ENCODE peak calls at places on chromosome 11, in five cellular contexts. One of them, this sample, is unnamed.

GRCh38 chr11:24738972-24739371 is 242.1 kb downstream of the LUZP2 start:
- DNase-seq in PC-9: no peak
- DNase-seq in HCT116: no peak
- DNase-seq in stimulated activated CD8-positive, alpha-beta memory T cell treated with anti-CD3 and anti-CD28 coated beads, Interleukin-15, amount 100 ng/mL, for 4 hours: no peak
- DNase-seq in activated T-helper 1 cell treated with anti-CD3 and anti-CD28 coated beads, Interleukin-12 subunit alpha, Interleukin-12 subunit beta, Interleukin-2, Interleukin-4 antibody, amounts not matched to agents 30 ng/mL and 10 ng/mL and 1 ng/mL, durations not matched to agents 14 hours and 24 hours and 36 hours: no peak
- DNase-seq in this sample: no peak

GRCh38 chr11:67136156-67136555 is 17.1 kb downstream of the KDM2A start:
- DNase-seq in PC-9: no peak
- DNase-seq in HCT116: no peak
- DNase-seq in activated T-helper 1 cell treated with anti-CD3 and anti-CD28 coated beads, Interleukin-12 subunit alpha, Interleukin-12 subunit beta, Interleukin-2, Interleukin-4 antibody, amounts not matched to agents 30 ng/mL and 10 ng/mL and 1 ng/mL, durations not matched to agents 14 hours and 24 hours and 36 hours: no peak
- DNase-seq in stimulated activated CD8-positive, alpha-beta memory T cell treated with anti-CD3 and anti-CD28 coated beads, Interleukin-15, amount 100 ng/mL, for 4 hours: no peak
- DNase-seq in this sample: no peak

GRCh38 chr11:117572671-117573070 is 224.3 kb downstream of the DSCAML1 start:
- DNase-seq in stimulated activated CD8-positive, alpha-beta memory T cell treated with anti-CD3 and anti-CD28 coated beads, Interleukin-15, amount 100 ng/mL, for 4 hours: no peak
- DNase-seq in PC-9: no peak
- DNase-seq in activated T-helper 1 cell treated with anti-CD3 and anti-CD28 coated beads, Interleukin-12 subunit alpha, Interleukin-12 subunit beta, Interleukin-2, Interleukin-4 antibody, amounts not matched to agents 30 ng/mL and 10 ng/mL and 1 ng/mL, durations not matched to agents 14 hours and 24 hours and 36 hours: no peak
- DNase-seq in HCT116: no peak
- DNase-seq in this sample: no peak

GRCh38 chr11:110712643-110713468 is 619 bp upstream of the ARHGAP20 start:
- DNase-seq in PC-9: no peak
- DNase-seq in HCT116: no peak
- DNase-seq in activated T-helper 1 cell treated with anti-CD3 and anti-CD28 coated beads, Interleukin-12 subunit alpha, Interleukin-12 subunit beta, Interleukin-2, Interleukin-4 antibody, amounts not matched to agents 30 ng/mL and 10 ng/mL and 1 ng/mL, durations not matched to agents 14 hours and 24 hours and 36 hours: no peak
- DNase-seq in stimulated activated CD8-positive, alpha-beta memory T cell treated with anti-CD3 and anti-CD28 coated beads, Interleukin-15, amount 100 ng/mL, for 4 hours: no peak
- DNase-seq in this sample: no peak

GRCh38 chr11:60947666-60948065 is 4.3 kb downstream of the SLC15A3 start:
- DNase-seq in HCT116: no peak
- DNase-seq in stimulated activated CD8-positive, alpha-beta memory T cell treated with anti-CD3 and anti-CD28 coated beads, Interleukin-15, amount 100 ng/mL, for 4 hours: no peak
- DNase-seq in PC-9: no peak
- DNase-seq in activated T-helper 1 cell treated with anti-CD3 and anti-CD28 coated beads, Interleukin-12 subunit alpha, Interleukin-12 subunit beta, Interleukin-2, Interleukin-4 antibody, amounts not matched to agents 30 ng/mL and 10 ng/mL and 1 ng/mL, durations not matched to agents 14 hours and 24 hours and 36 hours: no peak
- DNase-seq in this sample: no peak

GRCh38 chr11:124880958-124881357 is 15.7 kb downstream of the ROBO3 start:
- DNase-seq in PC-9: no peak
- DNase-seq in HCT116: no peak
- DNase-seq in activated T-helper 1 cell treated with anti-CD3 and anti-CD28 coated beads, Interleukin-12 subunit alpha, Interleukin-12 subunit beta, Interleukin-2, Interleukin-4 antibody, amounts not matched to agents 30 ng/mL and 10 ng/mL and 1 ng/mL, durations not matched to agents 14 hours and 24 hours and 36 hours: no peak
- DNase-seq in stimulated activated CD8-positive, alpha-beta memory T cell treated with anti-CD3 and anti-CD28 coated beads, Interleukin-15, amount 100 ng/mL, for 4 hours: no peak
- DNase-seq in this sample: no peak

GRCh38 chr11:34243620-34244493 is 114.0 kb downstream of the ABTB2 start:
- DNase-seq in stimulated activated CD8-positive, alpha-beta memory T cell treated with anti-CD3 and anti-CD28 coated beads, Interleukin-15, amount 100 ng/mL, for 4 hours: no peak
- DNase-seq in HCT116: peak; percentile 71
- DNase-seq in activated T-helper 1 cell treated with anti-CD3 and anti-CD28 coated beads, Interleukin-12 subunit alpha, Interleukin-12 subunit beta, Interleukin-2, Interleukin-4 antibody, amounts not matched to agents 30 ng/mL and 10 ng/mL and 1 ng/mL, durations not matched to agents 14 hours and 24 hours and 36 hours: peak; percentile 36
- DNase-seq in PC-9: peak; percentile 95
- DNase-seq in this sample: peak; percentile 81

GRCh38 chr11:126956664-126957063 is 43.9 kb downstream of the KIRREL3 start:
- DNase-seq in stimulated activated CD8-positive, alpha-beta memory T cell treated with anti-CD3 and anti-CD28 coated beads, Interleukin-15, amount 100 ng/mL, for 4 hours: no peak
- DNase-seq in activated T-helper 1 cell treated with anti-CD3 and anti-CD28 coated beads, Interleukin-12 subunit alpha, Interleukin-12 subunit beta, Interleukin-2, Interleukin-4 antibody, amounts not matched to agents 30 ng/mL and 10 ng/mL and 1 ng/mL, durations not matched to agents 14 hours and 24 hours and 36 hours: no peak
- DNase-seq in HCT116: no peak
- DNase-seq in PC-9: no peak
- DNase-seq in this sample: no peak

GRCh38 chr11:62033191-62034044 is 66.0 kb upstream of the FTH1 start:
- DNase-seq in stimulated activated CD8-positive, alpha-beta memory T cell treated with anti-CD3 and anti-CD28 coated beads, Interleukin-15, amount 100 ng/mL, for 4 hours: no peak
- DNase-seq in activated T-helper 1 cell treated with anti-CD3 and anti-CD28 coated beads, Interleukin-12 subunit alpha, Interleukin-12 subunit beta, Interleukin-2, Interleukin-4 antibody, amounts not matched to agents 30 ng/mL and 10 ng/mL and 1 ng/mL, durations not matched to agents 14 hours and 24 hours and 36 hours: no peak
- DNase-seq in PC-9: peak; percentile 87
- DNase-seq in HCT116: peak; percentile 59
- DNase-seq in this sample: peak; percentile 13

GRCh38 chr11:26846222-26846621 is 124.4 kb upstream of the SLC5A12 start:
- DNase-seq in HCT116: no peak
- DNase-seq in PC-9: no peak
- DNase-seq in stimulated activated CD8-positive, alpha-beta memory T cell treated with anti-CD3 and anti-CD28 coated beads, Interleukin-15, amount 100 ng/mL, for 4 hours: no peak
- DNase-seq in activated T-helper 1 cell treated with anti-CD3 and anti-CD28 coated beads, Interleukin-12 subunit alpha, Interleukin-12 subunit beta, Interleukin-2, Interleukin-4 antibody, amounts not matched to agents 30 ng/mL and 10 ng/mL and 1 ng/mL, durations not matched to agents 14 hours and 24 hours and 36 hours: no peak
- DNase-seq in this sample: no peak

GRCh38 chr11:18844753-18845367 is 53.3 kb upstream of the PTPN5 start:
- DNase-seq in activated T-helper 1 cell treated with anti-CD3 and anti-CD28 coated beads, Interleukin-12 subunit alpha, Interleukin-12 subunit beta, Interleukin-2, Interleukin-4 antibody, amounts not matched to agents 30 ng/mL and 10 ng/mL and 1 ng/mL, durations not matched to agents 14 hours and 24 hours and 36 hours: no peak
- DNase-seq in HCT116: peak; percentile 36
- DNase-seq in PC-9: peak; percentile 53
- DNase-seq in stimulated activated CD8-positive, alpha-beta memory T cell treated with anti-CD3 and anti-CD28 coated beads, Interleukin-15, amount 100 ng/mL, for 4 hours: no peak
- DNase-seq in this sample: no peak

GRCh38 chr11:64994318-64994717 is 2.5 kb downstream of the BATF2 start:
- DNase-seq in PC-9: no peak
- DNase-seq in HCT116: no peak
- DNase-seq in stimulated activated CD8-positive, alpha-beta memory T cell treated with anti-CD3 and anti-CD28 coated beads, Interleukin-15, amount 100 ng/mL, for 4 hours: no peak
- DNase-seq in activated T-helper 1 cell treated with anti-CD3 and anti-CD28 coated beads, Interleukin-12 subunit alpha, Interleukin-12 subunit beta, Interleukin-2, Interleukin-4 antibody, amounts not matched to agents 30 ng/mL and 10 ng/mL and 1 ng/mL, durations not matched to agents 14 hours and 24 hours and 36 hours: no peak
- DNase-seq in this sample: no peak

GRCh38 chr11:88552377-88553029 is 215.0 kb upstream of the CTSC start:
- DNase-seq in PC-9: peak; percentile 56
- DNase-seq in HCT116: peak; percentile 48
- DNase-seq in stimulated activated CD8-positive, alpha-beta memory T cell treated with anti-CD3 and anti-CD28 coated beads, Interleukin-15, amount 100 ng/mL, for 4 hours: peak; percentile 6
- DNase-seq in activated T-helper 1 cell treated with anti-CD3 and anti-CD28 coated beads, Interleukin-12 subunit alpha, Interleukin-12 subunit beta, Interleukin-2, Interleukin-4 antibody, amounts not matched to agents 30 ng/mL and 10 ng/mL and 1 ng/mL, durations not matched to agents 14 hours and 24 hours and 36 hours: peak; percentile 37
- DNase-seq in this sample: peak; percentile 65

GRCh38 chr11:37280194-37280593 is 682.2 kb upstream of the RAG2 start:
- DNase-seq in stimulated activated CD8-positive, alpha-beta memory T cell treated with anti-CD3 and anti-CD28 coated beads, Interleukin-15, amount 100 ng/mL, for 4 hours: no peak
- DNase-seq in HCT116: no peak
- DNase-seq in activated T-helper 1 cell treated with anti-CD3 and anti-CD28 coated beads, Interleukin-12 subunit alpha, Interleukin-12 subunit beta, Interleukin-2, Interleukin-4 antibody, amounts not matched to agents 30 ng/mL and 10 ng/mL and 1 ng/mL, durations not matched to agents 14 hours and 24 hours and 36 hours: no peak
- DNase-seq in PC-9: no peak
- DNase-seq in this sample: no peak

GRCh38 chr11:128901655-128902514 is 10.7 kb downstream of the KCNJ5 start:
- DNase-seq in activated T-helper 1 cell treated with anti-CD3 and anti-CD28 coated beads, Interleukin-12 subunit alpha, Interleukin-12 subunit beta, Interleukin-2, Interleukin-4 antibody, amounts not matched to agents 30 ng/mL and 10 ng/mL and 1 ng/mL, durations not matched to agents 14 hours and 24 hours and 36 hours: no peak
- DNase-seq in HCT116: no peak
- DNase-seq in PC-9: no peak
- DNase-seq in stimulated activated CD8-positive, alpha-beta memory T cell treated with anti-CD3 and anti-CD28 coated beads, Interleukin-15, amount 100 ng/mL, for 4 hours: no peak
- DNase-seq in this sample: no peak

GRCh38 chr11:19938866-19939265 is 221.4 kb downstream of the DBX1 start:
- DNase-seq in HCT116: no peak
- DNase-seq in stimulated activated CD8-positive, alpha-beta memory T cell treated with anti-CD3 and anti-CD28 coated beads, Interleukin-15, amount 100 ng/mL, for 4 hours: no peak
- DNase-seq in activated T-helper 1 cell treated with anti-CD3 and anti-CD28 coated beads, Interleukin-12 subunit alpha, Interleukin-12 subunit beta, Interleukin-2, Interleukin-4 antibody, amounts not matched to agents 30 ng/mL and 10 ng/mL and 1 ng/mL, durations not matched to agents 14 hours and 24 hours and 36 hours: no peak
- DNase-seq in PC-9: peak; percentile 93
- DNase-seq in this sample: peak; percentile 51

GRCh38 chr11:74696488-74696887 is 34.7 kb downstream of the CHRDL2 start:
- DNase-seq in HCT116: no peak
- DNase-seq in stimulated activated CD8-positive, alpha-beta memory T cell treated with anti-CD3 and anti-CD28 coated beads, Interleukin-15, amount 100 ng/mL, for 4 hours: no peak
- DNase-seq in PC-9: no peak
- DNase-seq in activated T-helper 1 cell treated with anti-CD3 and anti-CD28 coated beads, Interleukin-12 subunit alpha, Interleukin-12 subunit beta, Interleukin-2, Interleukin-4 antibody, amounts not matched to agents 30 ng/mL and 10 ng/mL and 1 ng/mL, durations not matched to agents 14 hours and 24 hours and 36 hours: no peak
- DNase-seq in this sample: no peak

GRCh38 chr11:129314381-129314780 is 61.3 kb upstream of the BARX2 start:
- DNase-seq in stimulated activated CD8-positive, alpha-beta memory T cell treated with anti-CD3 and anti-CD28 coated beads, Interleukin-15, amount 100 ng/mL, for 4 hours: no peak
- DNase-seq in activated T-helper 1 cell treated with anti-CD3 and anti-CD28 coated beads, Interleukin-12 subunit alpha, Interleukin-12 subunit beta, Interleukin-2, Interleukin-4 antibody, amounts not matched to agents 30 ng/mL and 10 ng/mL and 1 ng/mL, durations not matched to agents 14 hours and 24 hours and 36 hours: no peak
- DNase-seq in HCT116: no peak
- DNase-seq in PC-9: no peak
- DNase-seq in this sample: no peak

GRCh38 chr11:17273668-17274321 is 2.7 kb upstream of the NUCB2 start:
- DNase-seq in stimulated activated CD8-positive, alpha-beta memory T cell treated with anti-CD3 and anti-CD28 coated beads, Interleukin-15, amount 100 ng/mL, for 4 hours: no peak
- DNase-seq in HCT116: no peak
- DNase-seq in activated T-helper 1 cell treated with anti-CD3 and anti-CD28 coated beads, Interleukin-12 subunit alpha, Interleukin-12 subunit beta, Interleukin-2, Interleukin-4 antibody, amounts not matched to agents 30 ng/mL and 10 ng/mL and 1 ng/mL, durations not matched to agents 14 hours and 24 hours and 36 hours: no peak
- DNase-seq in PC-9: peak; percentile 41
- DNase-seq in this sample: no peak

GRCh38 chr11:29432719-29433325 is 584.0 kb downstream of the KCNA4 start:
- DNase-seq in HCT116: peak; percentile 3
- DNase-seq in PC-9: no peak
- DNase-seq in activated T-helper 1 cell treated with anti-CD3 and anti-CD28 coated beads, Interleukin-12 subunit alpha, Interleukin-12 subunit beta, Interleukin-2, Interleukin-4 antibody, amounts not matched to agents 30 ng/mL and 10 ng/mL and 1 ng/mL, durations not matched to agents 14 hours and 24 hours and 36 hours: no peak
- DNase-seq in stimulated activated CD8-positive, alpha-beta memory T cell treated with anti-CD3 and anti-CD28 coated beads, Interleukin-15, amount 100 ng/mL, for 4 hours: no peak
- DNase-seq in this sample: peak; percentile 14

GRCh38 chr11:23311986-23312940 is 452.0 kb upstream of the CCDC179 start:
- DNase-seq in HCT116: no peak
- DNase-seq in PC-9: no peak
- DNase-seq in activated T-helper 1 cell treated with anti-CD3 and anti-CD28 coated beads, Interleukin-12 subunit alpha, Interleukin-12 subunit beta, Interleukin-2, Interleukin-4 antibody, amounts not matched to agents 30 ng/mL and 10 ng/mL and 1 ng/mL, durations not matched to agents 14 hours and 24 hours and 36 hours: no peak
- DNase-seq in stimulated activated CD8-positive, alpha-beta memory T cell treated with anti-CD3 and anti-CD28 coated beads, Interleukin-15, amount 100 ng/mL, for 4 hours: no peak
- DNase-seq in this sample: no peak

GRCh38 chr11:31915867-31916266 is 104.7 kb upstream of the PAX6 start:
- DNase-seq in activated T-helper 1 cell treated with anti-CD3 and anti-CD28 coated beads, Interleukin-12 subunit alpha, Interleukin-12 subunit beta, Interleukin-2, Interleukin-4 antibody, amounts not matched to agents 30 ng/mL and 10 ng/mL and 1 ng/mL, durations not matched to agents 14 hours and 24 hours and 36 hours: no peak
- DNase-seq in HCT116: no peak
- DNase-seq in PC-9: no peak
- DNase-seq in stimulated activated CD8-positive, alpha-beta memory T cell treated with anti-CD3 and anti-CD28 coated beads, Interleukin-15, amount 100 ng/mL, for 4 hours: no peak
- DNase-seq in this sample: no peak

GRCh38 chr11:120079750-120080610 is 57.9 kb downstream of the TRIM29 start:
- DNase-seq in PC-9: no peak
- DNase-seq in activated T-helper 1 cell treated with anti-CD3 and anti-CD28 coated beads, Interleukin-12 subunit alpha, Interleukin-12 subunit beta, Interleukin-2, Interleukin-4 antibody, amounts not matched to agents 30 ng/mL and 10 ng/mL and 1 ng/mL, durations not matched to agents 14 hours and 24 hours and 36 hours: no peak
- DNase-seq in HCT116: no peak
- DNase-seq in stimulated activated CD8-positive, alpha-beta memory T cell treated with anti-CD3 and anti-CD28 coated beads, Interleukin-15, amount 100 ng/mL, for 4 hours: no peak
- DNase-seq in this sample: no peak

GRCh38 chr11:77512092-77512491 is 38.2 kb upstream of the PAK1 start:
- DNase-seq in HCT116: no peak
- DNase-seq in stimulated activated CD8-positive, alpha-beta memory T cell treated with anti-CD3 and anti-CD28 coated beads, Interleukin-15, amount 100 ng/mL, for 4 hours: no peak
- DNase-seq in activated T-helper 1 cell treated with anti-CD3 and anti-CD28 coated beads, Interleukin-12 subunit alpha, Interleukin-12 subunit beta, Interleukin-2, Interleukin-4 antibody, amounts not matched to agents 30 ng/mL and 10 ng/mL and 1 ng/mL, durations not matched to agents 14 hours and 24 hours and 36 hours: no peak
- DNase-seq in PC-9: no peak
- DNase-seq in this sample: no peak

GRCh38 chr11:131763193-131763890 is 392.9 kb downstream of the NTM start:
- DNase-seq in PC-9: no peak
- DNase-seq in stimulated activated CD8-positive, alpha-beta memory T cell treated with anti-CD3 and anti-CD28 coated beads, Interleukin-15, amount 100 ng/mL, for 4 hours: no peak
- DNase-seq in activated T-helper 1 cell treated with anti-CD3 and anti-CD28 coated beads, Interleukin-12 subunit alpha, Interleukin-12 subunit beta, Interleukin-2, Interleukin-4 antibody, amounts not matched to agents 30 ng/mL and 10 ng/mL and 1 ng/mL, durations not matched to agents 14 hours and 24 hours and 36 hours: no peak
- DNase-seq in HCT116: no peak
- DNase-seq in this sample: no peak

GRCh38 chr11:93648168-93648567 is 13.3 kb upstream of the CEP295 start:
- DNase-seq in PC-9: no peak
- DNase-seq in stimulated activated CD8-positive, alpha-beta memory T cell treated with anti-CD3 and anti-CD28 coated beads, Interleukin-15, amount 100 ng/mL, for 4 hours: no peak
- DNase-seq in activated T-helper 1 cell treated with anti-CD3 and anti-CD28 coated beads, Interleukin-12 subunit alpha, Interleukin-12 subunit beta, Interleukin-2, Interleukin-4 antibody, amounts not matched to agents 30 ng/mL and 10 ng/mL and 1 ng/mL, durations not matched to agents 14 hours and 24 hours and 36 hours: no peak
- DNase-seq in HCT116: no peak
- DNase-seq in this sample: no peak

GRCh38 chr11:19666951-19667350 is 45.7 kb upstream of the NAV2 start:
- DNase-seq in PC-9: no peak
- DNase-seq in HCT116: no peak
- DNase-seq in activated T-helper 1 cell treated with anti-CD3 and anti-CD28 coated beads, Interleukin-12 subunit alpha, Interleukin-12 subunit beta, Interleukin-2, Interleukin-4 antibody, amounts not matched to agents 30 ng/mL and 10 ng/mL and 1 ng/mL, durations not matched to agents 14 hours and 24 hours and 36 hours: no peak
- DNase-seq in stimulated activated CD8-positive, alpha-beta memory T cell treated with anti-CD3 and anti-CD28 coated beads, Interleukin-15, amount 100 ng/mL, for 4 hours: no peak
- DNase-seq in this sample: no peak

GRCh38 chr11:106463154-106463553 is 385.7 kb downstream of the AASDHPPT start:
- DNase-seq in HCT116: no peak
- DNase-seq in activated T-helper 1 cell treated with anti-CD3 and anti-CD28 coated beads, Interleukin-12 subunit alpha, Interleukin-12 subunit beta, Interleukin-2, Interleukin-4 antibody, amounts not matched to agents 30 ng/mL and 10 ng/mL and 1 ng/mL, durations not matched to agents 14 hours and 24 hours and 36 hours: no peak
- DNase-seq in PC-9: no peak
- DNase-seq in stimulated activated CD8-positive, alpha-beta memory T cell treated with anti-CD3 and anti-CD28 coated beads, Interleukin-15, amount 100 ng/mL, for 4 hours: no peak
- DNase-seq in this sample: no peak

GRCh38 chr11:69541501-69542313 is 60.2 kb downstream of the LINC01488 start:
- DNase-seq in HCT116: no peak
- DNase-seq in PC-9: no peak
- DNase-seq in stimulated activated CD8-positive, alpha-beta memory T cell treated with anti-CD3 and anti-CD28 coated beads, Interleukin-15, amount 100 ng/mL, for 4 hours: no peak
- DNase-seq in activated T-helper 1 cell treated with anti-CD3 and anti-CD28 coated beads, Interleukin-12 subunit alpha, Interleukin-12 subunit beta, Interleukin-2, Interleukin-4 antibody, amounts not matched to agents 30 ng/mL and 10 ng/mL and 1 ng/mL, durations not matched to agents 14 hours and 24 hours and 36 hours: no peak
- DNase-seq in this sample: peak; percentile 23

GRCh38 chr11:64916040-64916847 is 765 bp downstream of the ATG2A start:
- DNase-seq in stimulated activated CD8-positive, alpha-beta memory T cell treated with anti-CD3 and anti-CD28 coated beads, Interleukin-15, amount 100 ng/mL, for 4 hours: no peak
- DNase-seq in HCT116: no peak
- DNase-seq in activated T-helper 1 cell treated with anti-CD3 and anti-CD28 coated beads, Interleukin-12 subunit alpha, Interleukin-12 subunit beta, Interleukin-2, Interleukin-4 antibody, amounts not matched to agents 30 ng/mL and 10 ng/mL and 1 ng/mL, durations not matched to agents 14 hours and 24 hours and 36 hours: peak; percentile 52
- DNase-seq in PC-9: peak; percentile 72
- DNase-seq in this sample: peak; percentile 33